ENCODE peak calls at places on chromosome 1, in nine cellular contexts. R is nephron progenitor cell, Z is HFF-Myc, Y is mucosa of descending colon, I is omental fat pad, X is HL-60, C is BE2C, D is glutamatergic neuron, Q is heart left ventricle. T is an unnamed sample.

GRCh38 chr1:193355179-193355578 is 168.8 kb upstream of the B3GALT2 start:
- DNase-seq in C (no peak), Y (peak; percentile 26), Z (no peak), D (no peak), Q (no peak), I (no peak), X (no peak), R (no peak), T (no peak)

GRCh38 chr1:16145988-16146887 is 9.6 kb downstream of the EPHA2 start:
- DNase-seq in X (no peak), Y (peak; percentile 45), Q (peak; percentile 88), Z (peak; percentile 61), D (peak; percentile 45), C (peak; percentile 34), R (peak; percentile 86), I (peak; percentile 71), T (peak; percentile 85)

GRCh38 chr1:159932296-159933285 is 7.3 kb upstream of the TAGLN2 start:
- DNase-seq in Q (no peak), R (no peak), Y (no peak), Z (no peak), D (no peak), C (no peak), I (no peak), X (no peak), T (no peak)

GRCh38 chr1:219041819-219042218 is 131.9 kb upstream of the LYPLAL1 start:
- DNase-seq in Z (no peak), Q (no peak), Y (no peak), I (no peak), X (no peak), C (no peak), R (no peak), D (no peak), T (no peak)

GRCh38 chr1:94734963-94735899 is 84.9 kb upstream of the SLC44A3 start:
- DNase-seq in R (no peak), I (no peak), C (no peak), Y (peak; percentile 69), D (no peak), Z (peak; percentile 77), X (peak; percentile 61), Q (no peak), T (no peak)

GRCh38 chr1:164771001-164771550 is 212.1 kb downstream of the PBX1 start:
- DNase-seq in Q (no peak), D (no peak), R (no peak), Z (no peak), C (no peak), I (no peak), X (no peak), Y (no peak), T (no peak)

GRCh38 chr1:64956733-64957441 is 9.5 kb downstream of the JAK1 start:
- DNase-seq in D (no peak), Z (no peak), X (peak; percentile 22), R (no peak), Q (no peak), Y (no peak), I (no peak), C (no peak), T (no peak)

GRCh38 chr1:40397258-40397657 is 23.7 kb downstream of the SMAP2 start:
- DNase-seq in Y (no peak), I (no peak), D (no peak), Q (no peak), C (no peak), X (no peak), R (no peak), Z (no peak), T (no peak)

GRCh38 chr1:8152731-8153702 is 126.9 kb upstream of the ERRFI1 start:
- DNase-seq in Z (no peak), Q (no peak), D (no peak), R (no peak), Y (no peak), I (no peak), X (no peak), C (no peak), T (no peak)

GRCh38 chr1:29837306-29837646 is 601.0 kb downstream of the PTPRU start:
- DNase-seq in Z (no peak), X (no peak), I (no peak), Q (no peak), Y (no peak), C (no peak), R (no peak), D (no peak), T (no peak)

GRCh38 chr1:29833596-29833995 is 597.3 kb downstream of the PTPRU start:
- DNase-seq in D (no peak), I (no peak), R (no peak), X (no peak), Z (no peak), C (peak; percentile 19), Q (no peak), Y (peak; percentile 12), T (no peak)

GRCh38 chr1:29836626-29837305 is 600.4 kb downstream of the PTPRU start:
- DNase-seq in Y (no peak), Z (no peak), Q (no peak), X (no peak), D (no peak), C (no peak), R (no peak), I (no peak), T (no peak)

GRCh38 chr1:29832936-29833335 is 596.6 kb downstream of the PTPRU start:
- DNase-seq in Q (no peak), Y (no peak), I (no peak), R (no peak), X (no peak), Z (no peak), C (no peak), D (no peak), T (no peak)

DNA sequence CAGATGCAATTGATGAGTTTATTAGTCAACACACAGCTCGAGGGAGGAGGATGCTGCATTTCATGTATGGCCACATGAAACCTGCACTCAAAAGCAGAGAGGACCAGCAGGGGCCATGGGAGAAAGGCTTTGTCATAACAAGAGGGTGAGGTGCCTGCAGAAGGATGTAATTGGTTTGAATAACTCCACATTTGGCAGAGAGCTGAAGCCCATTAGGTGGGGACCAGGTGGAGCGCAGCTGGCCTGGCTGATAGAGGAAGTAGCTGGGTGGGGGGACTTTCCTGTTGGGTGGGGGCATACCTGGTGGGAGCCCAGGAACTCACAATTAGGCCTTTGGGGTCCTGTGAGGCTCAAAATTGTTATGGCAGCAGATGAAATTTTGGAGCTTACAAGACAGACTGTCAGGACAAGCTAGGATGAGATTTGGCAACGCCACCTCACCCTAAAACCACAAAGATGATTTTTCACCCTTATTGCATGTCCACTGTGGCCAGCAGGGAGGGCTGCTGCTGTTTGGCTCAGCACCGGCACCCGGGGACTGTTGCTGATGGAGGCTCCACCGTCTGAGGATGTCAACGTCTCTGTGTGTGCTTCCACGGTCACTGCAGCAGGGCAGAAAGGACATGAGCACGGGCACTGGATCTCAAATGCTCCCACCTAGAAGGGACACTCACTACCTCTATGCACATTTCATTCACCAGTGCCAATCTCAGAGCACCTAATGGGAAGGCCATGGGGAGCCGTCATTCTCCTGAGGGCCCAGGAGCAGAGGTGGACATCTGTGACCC is 599.4 kb downstream of the PTPRU start:
- DNase-seq in R (no peak), I (no peak), Y (no peak), D (no peak), Z (no peak), X (no peak), Q (no peak), C (no peak), T (no peak)
- TF ChIP-seq CTCF in R (no peak), I (no peak), Y (no peak), D (no peak), Z (no peak), X (no peak), Q (no peak), C (no peak), T (no peak)

GRCh38 chr1:33055210-33055991 is 18.7 kb upstream of the AK2 start:
- DNase-seq in Y (peak; percentile 83), Q (peak; percentile 84), Z (peak; percentile 69), R (peak; percentile 60), X (peak; percentile 79), D (peak; percentile 46), C (peak; percentile 54), I (no peak), T (peak; percentile 67)
- TF ChIP-seq CTCF in Y (peak; percentile 48), Q (peak; percentile 75), Z (peak; percentile 76), R (peak; percentile 73), X (peak; percentile 52), D (peak; percentile 73), C (peak; percentile 70), I (peak; percentile 85), T (peak; percentile 55)

GRCh38 chr1:156488566-156489165 is 11.9 kb downstream of the MEF2D start:
- DNase-seq in R (no peak), D (no peak), Z (no peak), Q (no peak), I (no peak), Y (no peak), X (no peak), C (no peak), T (no peak)

GRCh38 chr1:156489935-156490293 is 10.7 kb downstream of the MEF2D start:
- DNase-seq in C (no peak), X (no peak), Z (no peak), I (no peak), Y (no peak), Q (no peak), D (no peak), R (no peak), T (no peak)

GRCh38 chr1:156487862-156488261 is 12.7 kb downstream of the MEF2D start:
- DNase-seq in X (no peak), D (no peak), Z (no peak), Q (no peak), C (no peak), I (no peak), R (no peak), Y (no peak), T (no peak)

GRCh38 chr1:156490401-156491032 is 10.1 kb downstream of the MEF2D start:
- DNase-seq in Y (no peak), I (no peak), Q (peak; percentile 63), R (peak; percentile 53), C (no peak), X (no peak), D (peak; percentile 81), Z (no peak), T (peak; percentile 43)

DNA sequence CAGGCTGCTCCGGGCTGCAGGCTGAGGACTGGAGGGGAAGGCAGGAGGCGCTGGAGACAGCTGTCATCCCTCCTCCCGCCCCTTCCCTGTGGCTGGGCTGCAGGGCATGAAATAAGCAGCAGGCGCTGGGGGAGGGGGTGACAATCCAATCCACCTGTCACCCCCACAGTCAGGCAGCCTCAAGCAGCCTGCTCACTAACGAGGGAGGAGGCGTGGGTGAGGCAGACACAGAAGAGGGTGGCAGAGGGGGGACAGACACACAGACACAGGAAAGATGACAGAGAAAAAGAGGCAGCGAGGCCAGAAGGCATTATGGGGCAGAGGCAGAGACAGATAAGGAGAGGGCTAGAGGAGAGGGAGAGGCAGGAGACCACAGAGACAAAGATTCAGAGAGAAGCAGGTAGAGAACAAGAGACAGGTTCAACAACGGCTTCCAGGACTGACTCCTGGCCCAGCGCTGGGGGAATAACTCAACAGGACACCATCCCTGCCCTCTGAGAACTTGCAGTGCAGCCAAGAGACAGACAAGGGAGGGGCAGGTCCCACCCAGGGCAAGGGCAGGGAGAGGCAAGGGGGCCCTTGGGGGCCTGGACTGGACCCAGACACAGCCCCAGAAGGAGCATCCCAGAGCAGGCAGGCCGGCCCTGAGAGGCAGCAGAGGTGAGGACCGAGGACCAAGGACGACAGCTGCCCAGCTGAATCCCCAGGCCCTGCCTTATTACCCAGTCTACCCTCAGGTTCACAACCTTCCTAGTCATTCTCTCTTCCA is 11.2 kb downstream of the MEF2D start:
- DNase-seq in C (peak; percentile 78), D (peak; percentile 92), X (peak; percentile 83), Y (no peak), Z (no peak), R (peak; percentile 42), Q (peak; percentile 84), I (no peak), T (no peak)
- TF ChIP-seq CTCF in C (peak; percentile 40), D (no peak), X (no peak), Y (no peak), Z (no peak), R (no peak), Q (no peak), I (no peak), T (no peak)

GRCh38 chr1:216119600-216119999 is 303.6 kb downstream of the USH2A start:
- DNase-seq in C (peak; percentile 23), Y (peak; percentile 15), X (peak; percentile 5), I (no peak), Z (peak; percentile 20), Q (no peak), R (no peak), D (no peak), T (no peak)
- TF ChIP-seq CTCF in C (peak; percentile 75), Y (no peak), X (peak; percentile 42), I (no peak), Z (peak; percentile 50), Q (no peak), R (peak; percentile 40), D (no peak), T (no peak)